ENCODE peak calls at places on chromosomes 4 and X, in five cellular contexts. Q is Calu3, T is mucosa of descending colon, N is cardiac muscle cell, W is right atrium auricular region. K is an unnamed sample.

GRCh38 chr4:186688150-186688943 is 35.3 kb downstream of the FAT1 start:
- DNase-seq in W (no peak), N (no peak), Q (no peak), T (no peak), K (no peak)

GRCh38 chrX:48696301-48697181 is at the start of gene SUV39H1:
- DNase-seq in T (peak; percentile 85), Q (peak; percentile 90), N (peak; percentile 91), W (peak; percentile 86), K (peak; percentile 63)

GRCh38 chr4:67983333-67983732 is 20.0 kb upstream of the TMPRSS11A start:
- DNase-seq in T (no peak), N (no peak), Q (no peak), W (no peak), K (no peak)

GRCh38 chr4:13455411-13455810 is 28.7 kb downstream of the RAB28 start:
- DNase-seq in Q (no peak), N (no peak), W (no peak), T (no peak), K (no peak)

GRCh38 chr4:4647041-4647440 is 105.2 kb upstream of the STX18 start:
- DNase-seq in Q (no peak), T (no peak), W (no peak), N (no peak), K (no peak)

GRCh38 chr4:88818650-88819470 is 121.2 kb upstream of the NAP1L5 start:
- DNase-seq in T (peak; percentile 79), W (no peak), N (peak; percentile 66), Q (peak; percentile 42), K (no peak)

GRCh38 chr4:12729384-12729783 is 754.8 kb downstream of the RAB28 start:
- DNase-seq in N (peak; percentile 33), T (no peak), W (no peak), Q (no peak), K (no peak)

GRCh38 chrX:11293113-11293512 is at the start of gene AMELX:
- DNase-seq in W (no peak), N (no peak), Q (no peak), T (no peak), K (no peak)

GRCh38 chr4:163554870-163555465 is 60.5 kb downstream of the TMA16 start:
- DNase-seq in Q (no peak), W (no peak), N (peak; percentile 43), T (no peak), K (no peak)

DNA sequence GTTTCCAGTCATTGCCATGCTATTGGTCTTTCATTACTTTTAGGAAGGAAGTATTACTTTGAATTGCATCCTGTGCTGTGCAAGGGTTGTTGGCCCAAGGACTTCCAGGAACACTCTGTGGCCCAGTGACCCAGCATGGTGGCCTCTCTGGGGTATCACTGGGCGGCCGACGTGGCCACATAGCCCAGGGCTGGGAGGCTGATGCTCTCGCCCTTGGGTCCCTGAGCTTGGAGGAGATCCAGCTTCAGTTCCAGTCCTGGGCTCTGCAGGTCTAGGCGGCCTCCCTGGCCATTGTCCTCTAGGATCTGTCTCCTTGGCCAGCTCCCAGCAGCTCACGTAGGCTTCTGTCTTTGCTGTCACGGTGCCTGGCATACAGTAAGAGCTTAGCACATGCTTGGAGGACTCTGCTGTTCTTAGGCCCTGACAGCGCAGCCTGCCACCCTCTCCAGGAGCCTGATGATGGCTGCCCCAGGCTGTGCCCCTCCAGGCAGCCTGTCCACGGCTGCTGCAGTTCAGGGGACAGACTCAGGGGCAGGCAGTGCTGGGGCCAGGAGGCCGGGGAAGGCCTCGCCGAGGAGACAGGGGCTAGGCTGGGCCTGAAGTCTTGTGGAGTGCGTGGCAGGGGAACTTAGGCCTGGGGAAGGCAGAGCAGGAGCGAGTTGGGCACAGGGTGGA is 42.2 kb downstream of the SORCS2 start:
- DNase-seq in Q (no peak), W (no peak), T (no peak), N (no peak), K (no peak)
- TF ChIP-seq CTCF in Q (no peak), W (no peak), T (no peak), N (no peak), K (no peak)

GRCh38 chrX:21974011-21974385 is 33.5 kb downstream of the SMS start:
- DNase-seq in W (no peak), T (peak; percentile 33), Q (peak; percentile 46), N (no peak), K (no peak)

GRCh38 chrX:21972046-21972445 is 31.5 kb downstream of the SMS start:
- DNase-seq in W (no peak), N (no peak), Q (no peak), T (peak; percentile 16), K (no peak)

GRCh38 chrX:21973321-21974010 is 33.0 kb downstream of the SMS start:
- DNase-seq in Q (no peak), W (no peak), N (no peak), T (no peak), K (no peak)

GRCh38 chrX:21975242-21975641 is 34.7 kb downstream of the SMS start:
- DNase-seq in W (no peak), T (no peak), Q (no peak), N (no peak), K (no peak)

GRCh38 chrX:21972721-21973120 is 32.2 kb downstream of the SMS start:
- DNase-seq in Q (peak; percentile 41), W (no peak), N (peak; percentile 67), T (no peak), K (no peak)
- TF ChIP-seq CTCF in Q (no peak), W (no peak), N (peak; percentile 18), T (no peak), K (peak; percentile 36)

GRCh38 chr4:119641765-119642164 is 13.2 kb upstream of the PDE5A start:
- DNase-seq in T (no peak), W (no peak), N (no peak), Q (no peak), K (no peak)

GRCh38 chr4:119647558-119647957 is 19.0 kb upstream of the PDE5A start:
- DNase-seq in T (no peak), N (no peak), Q (no peak), W (no peak), K (no peak)

GRCh38 chr4:119648398-119648797 is 19.8 kb upstream of the PDE5A start:
- DNase-seq in W (no peak), T (no peak), Q (no peak), N (no peak), K (no peak)

GRCh38 chr4:119646347-119647071 is 17.9 kb upstream of the PDE5A start:
- DNase-seq in T (peak; percentile 29), Q (no peak), W (no peak), N (peak; percentile 59), K (no peak)

DNA sequence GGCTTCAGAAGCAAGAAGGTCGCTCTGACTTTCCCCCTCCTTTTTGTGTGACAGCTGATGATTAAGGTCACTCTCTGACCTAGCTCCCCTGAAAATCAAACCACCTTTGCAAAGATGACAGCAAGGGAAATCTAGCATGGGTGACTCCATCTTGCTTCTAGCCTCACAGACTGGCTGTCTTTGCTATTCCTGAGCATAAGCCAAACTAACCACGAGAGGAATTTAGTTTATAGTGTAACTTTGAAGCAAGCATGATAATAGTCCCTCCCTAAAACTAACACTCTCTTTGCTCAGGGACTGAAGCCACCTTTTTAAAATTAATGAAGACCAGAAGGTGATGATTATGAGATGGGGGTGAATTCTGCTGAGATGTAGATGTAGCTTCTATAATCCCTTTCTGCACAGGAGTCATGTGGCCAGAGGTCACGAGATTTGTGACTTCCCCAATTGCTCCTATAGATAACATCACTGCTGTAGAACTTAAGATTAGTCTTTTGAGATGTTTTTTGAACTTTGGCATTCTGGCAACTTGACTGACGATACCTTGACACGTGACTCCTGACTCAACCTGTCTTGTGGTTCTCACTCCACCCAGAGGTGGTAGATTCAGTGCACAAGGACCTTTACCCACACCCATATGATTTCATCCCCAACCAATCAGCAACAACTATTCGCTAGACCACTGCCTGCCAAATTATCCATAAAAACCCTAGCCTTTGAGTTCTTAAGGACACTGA is 14.9 kb upstream of the PDE5A start:
- DNase-seq in T (no peak), N (no peak), W (no peak), Q (no peak), K (no peak)
- TF ChIP-seq CTCF in T (no peak), N (no peak), W (no peak), Q (no peak), K (no peak)

GRCh38 chrX:63428348-63428747 is 77.2 kb upstream of the SPIN4 start:
- DNase-seq in N (no peak), W (no peak), Q (no peak), T (no peak), K (no peak)

GRCh38 chrX:63434206-63434605 is 83.1 kb upstream of the SPIN4 start:
- DNase-seq in W (no peak), Q (no peak), T (no peak), N (no peak), K (no peak)

GRCh38 chrX:63434665-63435064 is 83.5 kb upstream of the SPIN4 start:
- DNase-seq in N (no peak), Q (peak; percentile 49), W (no peak), T (peak; percentile 60), K (no peak)

GRCh38 chrX:63426519-63426918 is 75.4 kb upstream of the SPIN4 start:
- DNase-seq in Q (no peak), T (no peak), W (no peak), N (no peak), K (no peak)

GRCh38 chrX:63430026-63430425 is 78.9 kb upstream of the SPIN4 start:
- DNase-seq in W (no peak), N (no peak), T (no peak), Q (no peak), K (no peak)
- TF ChIP-seq CTCF in W (no peak), N (no peak), T (no peak), Q (no peak), K (no peak)

GRCh38 chr4:122759639-122760310 is 27.3 kb downstream of the BBS12 start:
- DNase-seq in W (no peak), Q (no peak), T (no peak), N (peak; percentile 39), K (no peak)
- TF ChIP-seq CTCF in W (no peak), Q (no peak), T (no peak), N (peak; percentile 58), K (peak; percentile 45)

GRCh38 chr4:21192367-21192766 is 492.1 kb downstream of the PACRGL start:
- DNase-seq in N (no peak), T (no peak), Q (no peak), W (no peak), K (no peak)
- TF ChIP-seq CTCF in N (no peak), T (no peak), Q (no peak), W (no peak), K (peak; percentile 40)

DNA sequence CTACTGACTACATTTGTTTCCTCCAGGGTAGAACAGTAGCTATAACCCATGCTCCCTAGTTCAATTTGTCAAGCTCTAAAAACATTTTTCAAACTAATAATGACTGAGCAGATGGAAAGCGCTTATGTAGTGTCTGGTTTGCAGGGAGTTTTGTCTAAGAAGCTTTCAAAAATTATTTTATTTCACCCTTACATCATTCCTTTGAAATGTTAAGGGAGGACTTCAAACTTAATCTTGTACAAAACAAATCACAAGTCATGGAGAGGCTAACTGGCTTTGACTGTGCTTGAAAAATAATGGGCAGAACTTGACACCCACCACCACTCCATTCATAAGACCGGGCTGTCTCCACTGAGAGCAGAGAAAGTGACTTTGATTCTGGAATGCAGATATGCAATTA is 153.4 kb upstream of the QRFPR start:
- DNase-seq in Q (no peak), T (no peak), N (no peak), W (no peak), K (no peak)
- TF ChIP-seq CTCF in Q (no peak), T (no peak), N (no peak), W (no peak), K (no peak)

DNA sequence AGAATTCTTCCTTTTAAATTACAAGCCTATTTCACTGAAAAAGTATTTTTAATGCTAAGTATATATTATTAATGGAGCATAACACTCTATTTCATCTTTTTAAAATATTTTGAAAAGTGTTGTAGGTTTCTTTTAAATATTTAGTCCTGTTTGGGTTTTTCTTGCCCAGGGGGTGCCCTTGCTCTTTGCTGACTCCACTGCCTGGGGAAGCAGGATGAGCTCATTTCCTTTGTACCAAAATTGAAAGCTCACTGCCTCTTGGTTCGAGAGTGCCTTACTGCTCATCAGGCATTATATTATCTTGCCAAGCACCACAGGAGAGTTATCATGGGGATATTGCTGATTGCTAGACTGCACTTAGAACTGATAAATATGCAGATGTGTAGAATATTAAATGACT is 819.2 kb downstream of the PCDH18 start:
- DNase-seq in W (no peak), N (peak; percentile 47), T (no peak), Q (no peak), K (no peak)
- TF ChIP-seq CTCF in W (no peak), N (peak; percentile 25), T (no peak), Q (no peak), K (no peak)

K was measured in neural crest cell.